ENCODE peak calls at places on chromosome 22, in six cellular contexts. F, I, W, T, E and H are unnamed samples.

GRCh38 chr22:29715240-29715639 is 4.6 kb upstream of the CABP7 start:
- DNase-seq in F (no peak), I (no peak), W (no peak), T (no peak), E (no peak), H (no peak)

GRCh38 chr22:47197735-47198500 is 435.5 kb downstream of the TBC1D22A start:
- DNase-seq in F (no peak), I (peak; percentile 13), W (peak; percentile 20), T (no peak), E (no peak), H (no peak)

GRCh38 chr22:36435516-36436415 is 45.7 kb downstream of the TXN2 start:
- DNase-seq in F (peak; percentile 38), I (no peak), W (peak; percentile 82), T (peak; percentile 49), E (peak; percentile 90), H (peak; percentile 84)

GRCh38 chr22:44311855-44312170 is 938 bp downstream of the SHISAL1 start:
- DNase-seq in F (no peak), I (no peak), W (no peak), T (no peak), E (no peak), H (no peak)

GRCh38 chr22:30887418-30887817 is 81.2 kb downstream of the MORC2 start:
- DNase-seq in F (no peak), I (no peak), W (no peak), T (peak; percentile 2), E (no peak), H (no peak)

GRCh38 chr22:35712672-35713071 is 5.0 kb upstream of the APOL5 start:
- DNase-seq in F (no peak), I (no peak), W (no peak), T (no peak), E (no peak), H (no peak)

GRCh38 chr22:25736378-25737011 is 5.5 kb upstream of the MYO18B start:
- DNase-seq in F (no peak), I (no peak), W (no peak), T (no peak), E (no peak), H (no peak)

GRCh38 chr22:47200273-47201051 is 438.0 kb downstream of the TBC1D22A start:
- DNase-seq in F (no peak), I (peak; percentile 66), W (peak; percentile 25), T (no peak), E (peak; percentile 49), H (no peak)

GRCh38 chr22:34931026-34931425 is 134.9 kb upstream of the ISX start:
- DNase-seq in F (no peak), I (no peak), W (no peak), T (no peak), E (no peak), H (no peak)

GRCh38 chr22:23749747-23750373 is 1.1 kb downstream of the ZNF70 start:
- DNase-seq in F (no peak), I (no peak), W (no peak), T (no peak), E (no peak), H (no peak)

GRCh38 chr22:27397036-27397947 is 404.3 kb downstream of the MN1 start:
- DNase-seq in F (no peak), I (no peak), W (no peak), T (no peak), E (no peak), H (no peak)

GRCh38 chr22:22061085-22062077 is 78.8 kb upstream of the TOP3B start:
- DNase-seq in F (no peak), I (peak; percentile 70), W (no peak), T (no peak), E (peak; percentile 29), H (no peak)

GRCh38 chr22:39994046-39994565 is 648 bp upstream of the FAM83F start:
- DNase-seq in F (no peak), I (no peak), W (no peak), T (no peak), E (no peak), H (no peak)

GRCh38 chr22:30893434-30894370 is 74.9 kb downstream of the MORC2 start:
- DNase-seq in F (no peak), I (peak; percentile 26), W (peak; percentile 18), T (no peak), E (no peak), H (peak; percentile 6)

GRCh38 chr22:24319451-24319850 is 48.8 kb downstream of the SPECC1L start:
- DNase-seq in F (no peak), I (no peak), W (no peak), T (no peak), E (no peak), H (no peak)

GRCh38 chr22:25368271-25368670 is 148.8 kb downstream of the CRYBB2 start:
- DNase-seq in F (peak; percentile 63), I (no peak), W (peak; percentile 45), T (no peak), E (no peak), H (peak; percentile 76)

GRCh38 chr22:35457729-35458546 is 58.0 kb downstream of the MCM5 start:
- DNase-seq in F (no peak), I (no peak), W (no peak), T (no peak), E (no peak), H (no peak)

GRCh38 chr22:35838849-35839646 is 121.4 kb downstream of the APOL5 start:
- DNase-seq in F (peak; percentile 30), I (peak; percentile 59), W (no peak), T (no peak), E (no peak), H (peak; percentile 28)

GRCh38 chr22:17588606-17589005 is 25.3 kb downstream of the SLC25A18 start:
- DNase-seq in F (no peak), I (no peak), W (no peak), T (no peak), E (no peak), H (no peak)

GRCh38 chr22:38882972-38883622 is 11.1 kb upstream of the CBX6 start:
- DNase-seq in F (no peak), I (no peak), W (no peak), T (no peak), E (no peak), H (no peak)

GRCh38 chr22:39940757-39941305 is 19.4 kb upstream of the TMA7B start:
- DNase-seq in F (no peak), I (no peak), W (no peak), T (no peak), E (no peak), H (no peak)

GRCh38 chr22:30675436-30675835 is 7.8 kb upstream of the DUSP18 start:
- DNase-seq in F (no peak), I (peak; percentile 79), W (no peak), T (no peak), E (no peak), H (no peak)

GRCh38 chr22:21568207-21569075 is 927 bp downstream of the UBE2L3 start:
- DNase-seq in F (peak; percentile 13), I (peak; percentile 38), W (no peak), T (no peak), E (peak; percentile 23), H (peak; percentile 39)

GRCh38 chr22:41524283-41524682 is 20.0 kb downstream of the POLR3H start:
- DNase-seq in F (peak; percentile 68), I (peak; percentile 86), W (peak; percentile 92), T (no peak), E (peak; percentile 82), H (peak; percentile 59)

GRCh38 chr22:41525450-41526225 is 18.6 kb downstream of the POLR3H start:
- DNase-seq in F (no peak), I (no peak), W (no peak), T (no peak), E (no peak), H (no peak)

GRCh38 chr22:41524809-41525449 is 19.3 kb downstream of the POLR3H start:
- DNase-seq in F (no peak), I (no peak), W (peak; percentile 31), T (no peak), E (no peak), H (peak; percentile 38)

GRCh38 chr22:41522813-41523212 is 21.5 kb downstream of the POLR3H start:
- DNase-seq in F (no peak), I (no peak), W (no peak), T (no peak), E (no peak), H (no peak)

GRCh38 chr22:41523464-41524221 is 20.6 kb downstream of the POLR3H start:
- DNase-seq in F (no peak), I (no peak), W (peak; percentile 36), T (no peak), E (peak; percentile 52), H (no peak)
- TF ChIP-seq POLR2A in F (no peak), I (no peak), W (no peak), T (peak; percentile 21), E (no peak), H (no peak)

GRCh38 chr22:37745548-37746365 is 48.9 kb downstream of the TRIOBP start:
- DNase-seq in F (peak; percentile 91), I (peak; percentile 94), W (peak; percentile 95), T (peak; percentile 94), E (peak; percentile 92), H (peak; percentile 95)
- TF ChIP-seq POLR2A in F (no peak), I (no peak), W (no peak), T (peak; percentile 56), E (peak; percentile 47), H (peak; percentile 28)

GRCh38 chr22:20438678-20439492 is 1.3 kb upstream of the SCARF2 start:
- DNase-seq in F (no peak), I (no peak), W (no peak), T (no peak), E (no peak), H (no peak)

GRCh38 chr22:20436309-20437252 is 1.0 kb downstream of the SCARF2 start:
- DNase-seq in F (no peak), I (no peak), W (no peak), T (no peak), E (no peak), H (no peak)

GRCh38 chr22:20435436-20436308 is 2.0 kb downstream of the SCARF2 start:
- DNase-seq in F (no peak), I (no peak), W (no peak), T (no peak), E (no peak), H (no peak)

GRCh38 chr22:20438066-20438677 is 547 bp upstream of the SCARF2 start:
- DNase-seq in F (no peak), I (no peak), W (no peak), T (no peak), E (no peak), H (no peak)

DNA sequence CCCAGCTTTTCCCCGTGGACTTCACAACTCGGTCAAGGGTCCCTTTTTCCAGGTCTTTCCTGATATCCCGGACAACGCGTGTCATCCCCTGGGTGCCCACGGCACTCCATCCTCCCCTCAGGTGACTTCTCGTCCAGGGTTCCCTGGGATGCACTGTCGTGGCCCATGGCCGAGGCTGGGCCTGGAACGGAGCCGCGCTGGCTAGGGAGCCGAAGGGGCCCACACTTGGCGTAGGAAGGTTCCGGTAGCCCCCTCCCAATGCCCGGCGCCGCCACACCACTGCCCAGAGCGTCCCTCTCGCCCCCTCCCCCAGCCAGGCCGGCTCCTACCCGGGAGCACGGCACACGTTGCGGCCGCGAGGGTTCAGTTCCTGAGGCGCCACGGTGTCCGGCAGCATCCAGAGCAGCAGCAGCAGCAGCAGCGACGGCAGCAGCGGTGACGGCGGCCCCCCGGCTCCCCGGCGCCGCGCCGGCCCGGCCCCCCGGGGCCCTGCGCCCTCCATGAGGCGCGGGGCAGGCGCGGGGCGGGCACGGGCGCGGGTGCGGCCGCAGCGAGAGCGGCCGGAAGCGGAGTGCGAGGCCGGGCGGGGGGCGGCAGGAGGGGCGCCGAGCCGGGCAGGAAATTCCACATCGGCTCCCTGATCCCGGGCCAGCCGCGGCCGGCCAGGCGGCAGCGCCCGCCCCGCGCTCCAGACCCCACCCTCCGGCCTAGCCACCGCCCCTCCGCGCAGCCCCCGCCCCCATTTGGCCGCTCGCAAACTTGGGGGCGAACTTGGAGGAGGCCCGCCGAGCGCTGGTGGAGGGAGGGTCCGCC is at the start of gene SCARF2:
- DNase-seq in F (no peak), I (no peak), W (no peak), T (no peak), E (peak; percentile 44), H (peak; percentile 37)
- TF ChIP-seq POLR2A in F (no peak), I (no peak), W (no peak), T (no peak), E (no peak), H (no peak)

GRCh38 chr22:33920927-33921575 is 775 bp upstream of the LARGE1 start:
- DNase-seq in F (peak; percentile 98), I (peak; percentile 98), W (peak; percentile 99), T (peak; percentile 82), E (peak; percentile 98), H (peak; percentile 99)
- TF ChIP-seq POLR2A in F (peak; percentile 86), I (peak; percentile 2), W (no peak), T (peak; percentile 95), E (peak; percentile 39), H (peak; percentile 25)